ENCODE peak calls at places on chromosome 2, in four cellular contexts. One of them, this sample, is unnamed.

GRCh38 chr2:178152033-178152432 is 39.8 kb downstream of the RBM45 start:
- ATAC-seq in gastrocnemius medialis: peak
- ATAC-seq in IMR-90: peak
- ATAC-seq in heart left ventricle: no peak
- ATAC-seq in this sample: no peak

GRCh38 chr2:85213404-85213803 is 80.2 kb downstream of the TCF7L1 start:
- ATAC-seq in gastrocnemius medialis: peak
- ATAC-seq in IMR-90: no peak
- ATAC-seq in heart left ventricle: no peak
- ATAC-seq in this sample: no peak

GRCh38 chr2:173077506-173078177 is 2.0 kb downstream of the MAP3K20 start:
- ATAC-seq in gastrocnemius medialis: no peak
- ATAC-seq in IMR-90: no peak
- ATAC-seq in heart left ventricle: no peak
- ATAC-seq in this sample: no peak

GRCh38 chr2:23469142-23469540 is 84.2 kb downstream of the KLHL29 start:
- ATAC-seq in gastrocnemius medialis: no peak
- ATAC-seq in IMR-90: no peak
- ATAC-seq in heart left ventricle: no peak
- ATAC-seq in this sample: no peak

GRCh38 chr2:174593574-174594203 is 3.9 kb downstream of the WIPF1 start:
- ATAC-seq in gastrocnemius medialis: peak
- ATAC-seq in IMR-90: peak
- ATAC-seq in heart left ventricle: peak
- ATAC-seq in this sample: peak

GRCh38 chr2:160194351-160194750 is 5.7 kb downstream of the ITGB6 start:
- ATAC-seq in gastrocnemius medialis: no peak
- ATAC-seq in IMR-90: no peak
- ATAC-seq in heart left ventricle: no peak
- ATAC-seq in this sample: no peak

GRCh38 chr2:121804340-121804739 is 48.9 kb downstream of the TSN start:
- ATAC-seq in gastrocnemius medialis: no peak
- ATAC-seq in IMR-90: no peak
- ATAC-seq in heart left ventricle: no peak
- ATAC-seq in this sample: no peak

GRCh38 chr2:227488045-227488444 is 16.1 kb downstream of the AGFG1 start:
- ATAC-seq in gastrocnemius medialis: no peak
- ATAC-seq in IMR-90: no peak
- ATAC-seq in heart left ventricle: no peak
- ATAC-seq in this sample: no peak

GRCh38 chr2:121771976-121772742 is 16.7 kb downstream of the TSN start:
- ATAC-seq in gastrocnemius medialis: no peak
- ATAC-seq in IMR-90: peak
- ATAC-seq in heart left ventricle: peak
- ATAC-seq in this sample: no peak

GRCh38 chr2:54559593-54560145 is 103.5 kb downstream of the SPTBN1 start:
- ATAC-seq in gastrocnemius medialis: peak
- ATAC-seq in IMR-90: peak
- ATAC-seq in heart left ventricle: peak
- ATAC-seq in this sample: peak

GRCh38 chr2:42809131-42809875 is 16.9 kb upstream of the HAAO start:
- ATAC-seq in gastrocnemius medialis: peak
- ATAC-seq in IMR-90: no peak
- ATAC-seq in heart left ventricle: no peak
- ATAC-seq in this sample: no peak

GRCh38 chr2:227906991-227907390 is 35.6 kb downstream of the DAW1 start:
- ATAC-seq in gastrocnemius medialis: no peak
- ATAC-seq in IMR-90: no peak
- ATAC-seq in heart left ventricle: no peak
- ATAC-seq in this sample: no peak

GRCh38 chr2:223949241-223949640 is 4.1 kb upstream of the WDFY1 start:
- ATAC-seq in gastrocnemius medialis: no peak
- ATAC-seq in IMR-90: no peak
- ATAC-seq in heart left ventricle: no peak
- ATAC-seq in this sample: no peak

DNA sequence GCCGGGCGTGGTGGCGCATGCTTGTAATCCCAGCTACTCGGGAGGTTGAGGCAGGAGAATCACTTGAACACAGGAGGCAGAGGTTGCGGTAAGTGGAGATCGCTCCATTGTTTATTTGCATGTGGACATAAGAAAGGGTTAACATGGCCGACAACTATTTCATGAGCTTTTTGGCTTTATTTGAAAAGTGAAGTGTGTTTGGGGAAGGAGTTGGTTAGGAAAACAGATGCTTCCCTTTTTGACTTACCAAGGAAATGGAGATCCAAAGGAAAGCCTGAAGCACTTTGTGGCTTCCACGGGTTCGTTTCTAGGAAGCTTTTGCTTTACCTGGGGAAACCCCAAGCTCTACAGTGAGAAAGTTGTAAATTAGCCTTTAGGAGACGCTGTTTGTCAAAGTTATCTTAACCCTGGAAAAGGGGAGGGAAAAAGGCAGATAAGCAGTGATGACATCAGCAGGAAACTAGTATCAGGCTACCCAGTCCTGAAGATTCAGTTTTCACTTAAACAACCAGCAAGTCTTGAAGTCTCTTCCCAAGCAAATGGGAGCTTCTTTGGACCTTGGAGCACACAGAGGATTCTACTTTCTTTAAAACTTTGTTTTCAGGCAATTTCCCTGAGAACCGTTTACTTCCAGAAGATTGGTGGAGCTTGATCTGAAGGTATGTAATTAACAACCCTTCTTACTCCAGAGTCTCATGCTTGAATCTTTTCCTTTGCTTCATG is at the start of gene CASP10:
- ATAC-seq in gastrocnemius medialis: no peak
- ATAC-seq in IMR-90: peak
- ATAC-seq in heart left ventricle: peak
- ATAC-seq in this sample: peak
- TF ChIP-seq POLR2A in gastrocnemius medialis: peak
- TF ChIP-seq POLR2A in IMR-90: no peak
- TF ChIP-seq POLR2A in heart left ventricle: peak
- TF ChIP-seq POLR2A in this sample: no peak

DNA sequence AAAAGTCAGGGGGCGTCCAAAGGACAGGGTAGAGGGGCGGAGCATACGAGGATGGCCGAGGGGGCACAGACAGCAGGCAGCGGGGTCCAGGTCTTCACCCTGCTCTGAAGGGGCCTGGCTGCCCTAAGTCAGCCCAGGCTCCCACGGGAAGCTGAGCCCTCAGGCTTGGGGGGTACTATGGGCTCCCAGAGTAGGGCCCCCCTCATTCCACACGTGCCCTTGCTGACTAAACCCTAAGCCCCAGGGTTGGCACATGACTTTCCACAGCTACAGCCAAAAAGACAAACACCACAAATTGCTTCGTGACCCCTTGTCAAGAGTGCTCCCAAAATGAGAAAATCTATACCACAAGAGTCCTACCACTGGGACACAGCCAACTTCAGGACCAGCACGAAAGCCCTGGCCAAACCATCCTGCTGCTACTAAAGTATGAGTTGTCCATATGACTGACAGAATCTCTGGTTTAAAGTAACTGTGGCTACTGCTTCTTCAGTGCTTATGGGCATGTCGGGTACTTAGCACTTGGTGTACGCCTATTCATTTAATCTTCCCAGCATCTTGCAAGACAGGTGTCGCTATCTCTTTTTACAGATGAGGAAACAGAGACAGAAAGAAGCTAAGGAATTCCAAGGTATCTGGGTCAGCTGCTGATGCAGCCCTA is 203.6 kb upstream of the ID2 start:
- ATAC-seq in gastrocnemius medialis: no peak
- ATAC-seq in IMR-90: no peak
- ATAC-seq in heart left ventricle: no peak
- ATAC-seq in this sample: peak
- H3K4me3 ChIP-seq in gastrocnemius medialis: no peak
- H3K4me3 ChIP-seq in IMR-90: no peak
- H3K4me3 ChIP-seq in heart left ventricle: no peak
- H3K4me3 ChIP-seq in this sample: no peak

DNA sequence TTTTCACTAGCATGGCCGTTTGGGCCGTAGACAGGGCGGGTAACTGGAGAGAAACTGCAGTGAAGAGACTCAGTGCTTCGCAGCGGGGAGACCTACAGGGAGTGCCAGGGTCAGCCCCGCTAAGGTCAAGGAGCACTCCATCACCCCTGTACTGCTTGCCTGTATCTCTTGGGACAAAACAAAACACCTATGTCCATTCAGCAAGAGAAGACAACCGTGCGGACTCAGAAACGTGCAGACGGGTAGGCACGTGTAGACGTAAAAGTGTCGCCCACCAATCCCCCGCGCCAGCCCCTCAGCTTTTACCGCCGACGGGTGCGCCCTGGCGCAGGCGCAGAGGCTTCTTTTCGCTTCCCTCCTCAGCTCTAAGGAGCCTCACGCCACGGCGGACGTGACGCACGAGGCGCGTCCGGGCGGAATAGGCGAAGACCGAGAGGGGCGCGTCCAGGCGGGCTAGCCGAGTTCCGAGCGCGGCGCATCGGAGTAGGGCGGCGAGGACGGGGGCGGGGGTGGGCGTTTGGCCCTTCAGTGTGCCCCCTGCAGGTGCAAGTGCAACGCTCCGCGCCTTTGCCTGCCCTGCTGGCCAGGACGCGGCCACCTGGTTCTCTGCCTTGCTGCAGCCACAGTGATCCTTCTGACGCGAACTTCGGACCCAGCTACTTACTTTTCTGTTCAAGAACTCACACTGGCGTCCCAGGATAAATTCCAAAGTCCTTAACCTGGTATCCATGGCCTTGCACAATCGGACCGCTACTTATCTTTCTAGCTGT is 3.3 kb upstream of the SOS1 start:
- ATAC-seq in gastrocnemius medialis: peak
- ATAC-seq in IMR-90: peak
- ATAC-seq in heart left ventricle: peak
- ATAC-seq in this sample: peak
- TF ChIP-seq POLR2A in gastrocnemius medialis: peak
- TF ChIP-seq POLR2A in IMR-90: peak
- TF ChIP-seq POLR2A in heart left ventricle: peak
- TF ChIP-seq POLR2A in this sample: peak

GRCh38 chr2:196163285-196163684 is 8.1 kb downstream of the STK17B start:
- ATAC-seq in gastrocnemius medialis: no peak
- ATAC-seq in IMR-90: no peak
- ATAC-seq in heart left ventricle: no peak
- ATAC-seq in this sample: no peak

GRCh38 chr2:196162586-196163180 is 8.7 kb downstream of the STK17B start:
- ATAC-seq in gastrocnemius medialis: no peak
- ATAC-seq in IMR-90: no peak
- ATAC-seq in heart left ventricle: no peak
- ATAC-seq in this sample: no peak

GRCh38 chr2:196167666-196168065 is 3.7 kb downstream of the STK17B start:
- ATAC-seq in gastrocnemius medialis: no peak
- ATAC-seq in IMR-90: no peak
- ATAC-seq in heart left ventricle: no peak
- ATAC-seq in this sample: no peak

GRCh38 chr2:196166876-196167275 is 4.5 kb downstream of the STK17B start:
- ATAC-seq in gastrocnemius medialis: no peak
- ATAC-seq in IMR-90: peak
- ATAC-seq in heart left ventricle: no peak
- ATAC-seq in this sample: no peak

DNA sequence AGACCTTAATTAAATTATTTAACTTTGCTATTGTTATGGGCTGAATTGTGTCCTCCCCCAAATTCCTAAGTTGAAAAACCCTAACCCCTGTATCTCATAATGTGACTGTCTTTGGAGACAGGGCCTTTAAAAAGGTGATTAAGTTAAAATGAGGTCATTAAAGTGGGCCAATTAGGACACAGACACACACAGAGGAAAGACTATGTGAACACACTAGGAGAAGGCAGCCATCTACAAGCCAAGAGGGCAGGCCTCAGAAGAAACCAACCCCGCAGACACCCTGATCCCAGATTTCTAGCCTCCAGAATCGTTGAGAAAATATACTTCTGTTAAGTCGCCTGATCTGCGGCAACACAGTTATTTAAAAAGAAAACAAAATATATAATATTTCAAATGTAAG is 6.4 kb downstream of the STK17B start:
- ATAC-seq in gastrocnemius medialis: no peak
- ATAC-seq in IMR-90: no peak
- ATAC-seq in heart left ventricle: no peak
- ATAC-seq in this sample: no peak
- H3K4me3 ChIP-seq in gastrocnemius medialis: no peak
- H3K4me3 ChIP-seq in IMR-90: no peak
- H3K4me3 ChIP-seq in heart left ventricle: no peak
- H3K4me3 ChIP-seq in this sample: no peak

GRCh38 chr2:120735750-120736170 is at the start of gene GLI2:
- ATAC-seq in gastrocnemius medialis: peak
- ATAC-seq in IMR-90: peak
- ATAC-seq in heart left ventricle: peak
- ATAC-seq in this sample: peak
- TF ChIP-seq POLR2A in gastrocnemius medialis: no peak
- TF ChIP-seq POLR2A in IMR-90: peak
- TF ChIP-seq POLR2A in heart left ventricle: no peak
- TF ChIP-seq POLR2A in this sample: peak

GRCh38 chr2:25832897-25833296 is 45.4 kb downstream of the ASXL2 start:
- ATAC-seq in gastrocnemius medialis: no peak
- ATAC-seq in IMR-90: no peak
- ATAC-seq in heart left ventricle: no peak
- ATAC-seq in this sample: no peak
- H3K4me3 ChIP-seq in gastrocnemius medialis: no peak
- H3K4me3 ChIP-seq in IMR-90: no peak
- H3K4me3 ChIP-seq in heart left ventricle: no peak
- H3K4me3 ChIP-seq in this sample: no peak

This sample was measured in gastroesophageal sphincter.